ENCODE peak calls at places on chromosomes 1 and 21, in nine cellular contexts. M is left lung, V is HepG2, S is endothelial cell of umbilical vein, K is tibial artery, F is prostate gland, L is body of pancreas, B is left ventricle myocardium inferior, A is pancreas. T is an unnamed sample.
A peak's percentile ranks its signal among the peaks of the same experiment; 100 is the strongest.

GRCh38 chr21:46172863-46173528 is 11.3 kb downstream of the SPATC1L start:
- DNase-seq in L (no peak), K (peak; percentile 11), V (no peak), A (no peak), B (no peak), M (no peak), F (no peak), S (no peak), T (peak; percentile 59)

GRCh38 chr1:150553392-150554085 is 4.3 kb downstream of the ADAMTSL4 start:
- DNase-seq in K (no peak), L (no peak), F (no peak), V (no peak), B (no peak), A (peak; percentile 73), S (no peak), M (no peak), T (no peak)

GRCh38 chr1:243946946-243947345 is 96.9 kb upstream of the AKT3 start:
- DNase-seq in B (no peak), L (no peak), F (no peak), S (peak; percentile 52), M (no peak), K (no peak), V (no peak), A (no peak), T (no peak)

GRCh38 chr1:29164588-29164987 is 17.1 kb downstream of the SRSF4 start:
- DNase-seq in V (no peak), K (no peak), S (no peak), F (no peak), L (no peak), M (no peak), B (no peak), A (no peak), T (no peak)

GRCh38 chr1:216310776-216311175 is 112.5 kb downstream of the USH2A start:
- DNase-seq in V (no peak), B (no peak), K (no peak), L (peak; percentile 41), S (no peak), A (no peak), M (no peak), F (no peak), T (no peak)

GRCh38 chr1:84374991-84375838 is 23.1 kb upstream of the DNASE2B start:
- DNase-seq in K (peak; percentile 61), L (peak; percentile 12), F (no peak), M (no peak), B (no peak), S (no peak), V (no peak), A (no peak), T (no peak)

GRCh38 chr1:172917972-172918371 is 132.8 kb downstream of the TNFSF18 start:
- DNase-seq in L (no peak), B (no peak), V (peak; percentile 27), F (no peak), A (no peak), K (no peak), S (peak; percentile 96), M (no peak), T (no peak)

GRCh38 chr1:107404756-107405155 is 263.9 kb downstream of the NTNG1 start:
- DNase-seq in V (no peak), K (no peak), L (no peak), M (no peak), B (no peak), S (no peak), A (no peak), F (no peak), T (no peak)

GRCh38 chr1:161946071-161946987 is 77.3 kb downstream of the OLFML2B start:
- DNase-seq in L (no peak), S (no peak), B (no peak), F (no peak), V (no peak), A (no peak), M (no peak), K (no peak), T (no peak)

DNA sequence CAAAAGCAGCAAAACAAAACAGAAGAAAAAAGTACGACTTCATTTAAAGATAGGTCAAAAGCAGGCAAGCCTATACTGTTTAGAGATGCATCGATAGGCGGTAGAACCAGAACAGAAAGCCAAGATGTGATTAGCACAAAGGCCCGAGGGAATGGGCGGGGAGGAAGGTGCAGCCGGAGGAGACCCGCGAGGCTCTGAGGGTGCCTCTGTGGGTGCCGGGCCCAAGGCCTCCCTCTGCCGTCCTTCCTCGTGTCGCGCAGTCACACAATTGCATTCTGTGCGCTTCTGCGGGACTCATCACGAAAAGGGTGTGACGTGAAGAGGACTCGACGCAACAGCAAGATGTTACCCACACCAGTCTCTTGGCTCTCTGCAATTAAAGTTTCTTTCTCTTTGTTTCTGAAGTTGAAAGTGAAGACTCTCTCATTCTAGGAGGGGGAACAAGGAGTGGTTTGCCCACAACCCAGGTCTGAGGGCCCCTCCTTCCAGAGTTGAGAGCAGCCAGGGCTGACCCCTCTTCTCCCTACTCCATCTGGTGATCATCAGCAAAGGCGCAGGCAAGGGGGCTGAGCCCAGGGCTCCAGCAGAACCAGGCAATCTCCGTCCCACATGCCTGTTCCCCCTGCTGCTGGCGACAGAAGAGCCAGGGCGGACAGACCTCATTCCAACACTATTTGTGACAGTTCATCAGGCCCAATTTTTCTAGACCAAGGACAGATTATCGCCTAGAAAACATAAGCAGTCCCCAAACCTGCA is 41.1 kb downstream of the NPHP4 start:
- DNase-seq in B (no peak), K (peak; percentile 9), F (no peak), S (no peak), M (peak; percentile 8), A (no peak), V (no peak), L (no peak), T (peak; percentile 39)
- H3K9me3 ChIP-seq in B (no peaks in the 10 kb centered on the region), K (no peaks in the 10 kb centered on the region), F (no peaks in the 10 kb centered on the region), S (no peaks in the 10 kb centered on the region), M (no peaks in the 10 kb centered on the region), A (no peaks in the 10 kb centered on the region), V (no peaks in the 10 kb centered on the region), L (no peaks in the 10 kb centered on the region), T (no peaks in the 10 kb centered on the region)

DNA sequence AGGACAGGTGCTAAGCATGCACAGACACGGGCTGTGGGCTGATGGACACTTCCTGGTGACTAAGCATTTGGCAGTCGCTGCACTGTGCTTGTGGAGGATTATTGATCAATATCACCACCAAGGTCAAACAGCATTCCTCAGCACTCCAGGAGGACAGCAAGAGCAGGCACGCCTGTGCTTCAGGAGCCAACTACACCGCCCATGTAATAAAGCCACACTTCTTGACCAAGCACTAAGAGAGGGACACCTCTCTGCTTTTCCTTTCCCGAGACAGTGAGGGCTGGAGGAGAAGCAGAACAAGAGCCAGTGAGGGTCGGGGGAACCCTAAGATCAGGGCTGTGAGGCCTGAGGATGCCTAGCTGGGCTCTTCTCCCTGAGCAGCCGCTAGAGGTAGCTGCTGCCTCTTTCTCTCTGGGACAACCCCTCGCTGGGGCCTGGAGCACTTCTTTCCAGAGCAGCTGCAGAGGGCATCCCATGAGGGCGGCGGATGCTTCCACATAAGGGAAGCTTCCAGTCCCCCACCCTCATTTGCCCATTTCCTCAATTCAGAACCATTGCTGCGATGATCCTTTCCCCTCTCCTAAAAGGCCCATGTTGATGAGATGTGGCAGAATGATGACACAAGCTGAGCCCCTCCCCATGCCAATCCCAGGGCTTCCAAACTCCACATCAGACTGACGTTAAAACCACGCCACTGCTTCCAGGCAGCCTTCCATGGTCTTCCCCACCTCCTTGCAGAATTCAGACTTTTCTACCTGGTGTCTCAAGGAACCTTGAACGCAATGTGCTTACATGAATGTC is 19.1 kb downstream of the RAB7B start:
- DNase-seq in K (peak; percentile 63), L (peak; percentile 70), M (peak; percentile 63), B (peak; percentile 71), A (peak; percentile 67), S (peak; percentile 57), F (peak; percentile 91), V (peak; percentile 80), T (no peak)
- H3K4me1 ChIP-seq in K (no peaks in the 10 kb centered on the region), L (peaks cover 33% of the 10 kb centered on the region), M (no peaks in the 10 kb centered on the region), B (peaks cover 39% of the 10 kb centered on the region), A (peaks cover 10% of the 10 kb centered on the region), S (peaks cover 30% of the 10 kb centered on the region), F (no peaks in the 10 kb centered on the region), V (peaks cover 17% of the 10 kb centered on the region), T (no peaks in the 10 kb centered on the region)

GRCh38 chr1:61337981-61338848 is 255.9 kb downstream of the NFIA start:
- DNase-seq in B (peak; percentile 65), F (peak; percentile 86), K (peak; percentile 81), A (peak; percentile 56), S (peak; percentile 93), M (peak; percentile 70), V (peak; percentile 91), L (peak; percentile 82), T (peak; percentile 82)

GRCh38 chr1:61337471-61337870 is 255.1 kb downstream of the NFIA start:
- DNase-seq in F (no peak), V (no peak), A (no peak), S (peak; percentile 57), K (no peak), B (no peak), L (no peak), M (no peak), T (no peak)

GRCh38 chr1:61337037-61337436 is 254.7 kb downstream of the NFIA start:
- DNase-seq in K (no peak), V (peak; percentile 8), L (no peak), A (no peak), S (peak; percentile 55), F (no peak), M (no peak), B (no peak), T (no peak)

GRCh38 chr1:61341426-61341825 is 259.1 kb downstream of the NFIA start:
- DNase-seq in B (no peak), F (no peak), S (no peak), K (no peak), L (no peak), A (no peak), V (no peak), M (no peak), T (no peak)

DNA sequence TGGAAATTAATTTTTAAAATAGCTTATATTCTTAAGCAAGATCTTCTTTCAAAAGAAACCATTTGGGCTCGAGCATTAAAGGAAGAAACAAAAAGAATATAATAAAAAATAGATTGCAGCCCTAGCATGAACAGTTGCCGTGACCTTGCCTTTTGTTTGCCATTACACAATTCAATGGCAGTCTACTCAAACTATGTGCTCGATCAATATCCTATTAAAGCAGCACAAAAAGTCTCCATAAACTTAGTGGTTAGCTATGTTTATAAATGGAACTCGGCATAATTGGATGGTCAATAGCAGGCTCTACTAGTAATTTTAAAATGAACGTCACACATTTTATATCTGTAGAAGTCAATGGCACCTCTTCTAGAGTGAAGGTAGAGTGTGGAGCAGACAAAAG is 256.5 kb downstream of the NFIA start:
- DNase-seq in M (no peak), F (no peak), K (no peak), L (peak; percentile 36), B (no peak), V (peak; percentile 82), S (no peak), A (no peak), T (no peak)
- H3K9me3 ChIP-seq in M (no peaks in the 10 kb centered on the region), F (no peaks in the 10 kb centered on the region), K (no peaks in the 10 kb centered on the region), L (no peaks in the 10 kb centered on the region), B (no peaks in the 10 kb centered on the region), V (no peaks in the 10 kb centered on the region), S (no peaks in the 10 kb centered on the region), A (no peaks in the 10 kb centered on the region), T (no peaks in the 10 kb centered on the region)

DNA sequence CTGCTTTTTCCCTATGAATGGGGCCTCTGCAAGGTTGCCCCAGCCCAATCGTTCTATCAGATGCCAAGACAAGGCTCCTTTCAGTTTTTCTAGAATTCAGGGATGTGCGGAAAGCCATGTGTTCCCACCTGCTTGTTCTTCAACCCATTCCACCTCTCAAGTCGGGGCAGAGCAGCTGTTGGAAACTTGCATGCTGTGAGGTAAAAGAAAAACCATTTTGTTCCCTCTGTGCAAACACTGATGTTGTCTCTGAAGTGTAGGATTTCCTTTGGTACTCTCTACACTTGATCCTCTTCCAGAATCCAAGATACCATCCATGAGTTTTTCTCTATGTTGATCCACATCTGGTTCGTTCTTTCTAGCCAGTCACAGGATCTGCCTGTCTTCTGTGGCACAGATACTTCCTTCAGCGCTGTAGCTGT is 7.3 kb downstream of the IER5 start:
- DNase-seq in L (no peak), K (no peak), F (no peak), A (no peak), V (no peak), M (no peak), B (no peak), S (no peak), T (no peak)
- H3K4me1 ChIP-seq in L (peaks cover 17% of the 10 kb centered on the region), K (no peaks in the 10 kb centered on the region), F (peaks cover 9% of the 10 kb centered on the region), A (peaks cover 3% of the 10 kb centered on the region), V (peaks cover 77% of the 10 kb centered on the region), M (peaks cover 28% of the 10 kb centered on the region), B (peaks cover 88% of the 10 kb centered on the region), S (peaks cover 35% of the 10 kb centered on the region), T (peaks cover 8% of the 10 kb centered on the region)